ENCODE peak calls at places on chromosomes 5 and 9, in six cellular contexts. One of them, this sample, is unnamed.

GRCh38 chr9:33813712-33814641 is 3.0 kb upstream of the UBE2R2 start:
- DNase-seq in colonic mucosa: no peak
- DNase-seq in right lobe of liver: no peak
- DNase-seq in lung: no peak
- DNase-seq in upper lobe of left lung: no peak
- DNase-seq in cardiac fibroblast: peak; percentile 90
- DNase-seq in this sample: peak; percentile 55

GRCh38 chr5:151238303-151238741 is 14.4 kb upstream of the CCDC69 start:
- DNase-seq in colonic mucosa: no peak
- DNase-seq in right lobe of liver: no peak
- DNase-seq in lung: no peak
- DNase-seq in upper lobe of left lung: peak; percentile 54
- DNase-seq in cardiac fibroblast: no peak
- DNase-seq in this sample: no peak

GRCh38 chr5:107257885-107258520 is 412.7 kb downstream of the EFNA5 start:
- DNase-seq in colonic mucosa: no peak
- DNase-seq in right lobe of liver: no peak
- DNase-seq in lung: no peak
- DNase-seq in upper lobe of left lung: no peak
- DNase-seq in cardiac fibroblast: no peak
- DNase-seq in this sample: no peak

GRCh38 chr5:77172713-77173328 is 37.7 kb upstream of the PDE8B start:
- DNase-seq in colonic mucosa: no peak
- DNase-seq in right lobe of liver: no peak
- DNase-seq in lung: no peak
- DNase-seq in upper lobe of left lung: no peak
- DNase-seq in cardiac fibroblast: no peak
- DNase-seq in this sample: no peak

GRCh38 chr5:78574157-78574673 is 74.4 kb downstream of the LHFPL2 start:
- DNase-seq in colonic mucosa: no peak
- DNase-seq in right lobe of liver: peak; percentile 62
- DNase-seq in lung: no peak
- DNase-seq in upper lobe of left lung: no peak
- DNase-seq in cardiac fibroblast: peak; percentile 43
- DNase-seq in this sample: no peak

GRCh38 chr5:112109331-112109993 is 309.6 kb downstream of the EPB41L4A start:
- DNase-seq in colonic mucosa: peak; percentile 18
- DNase-seq in right lobe of liver: peak; percentile 67
- DNase-seq in lung: peak; percentile 83
- DNase-seq in upper lobe of left lung: no peak
- DNase-seq in cardiac fibroblast: peak; percentile 74
- DNase-seq in this sample: peak; percentile 61

GRCh38 chr5:35771321-35771720 is 85.4 kb upstream of the IL7R start:
- DNase-seq in colonic mucosa: no peak
- DNase-seq in right lobe of liver: no peak
- DNase-seq in lung: no peak
- DNase-seq in upper lobe of left lung: no peak
- DNase-seq in cardiac fibroblast: peak; percentile 90
- DNase-seq in this sample: no peak

GRCh38 chr5:150672237-150672883 is 11.3 kb downstream of the MYOZ3 start:
- DNase-seq in colonic mucosa: peak; percentile 52
- DNase-seq in right lobe of liver: peak; percentile 53
- DNase-seq in lung: no peak
- DNase-seq in upper lobe of left lung: peak; percentile 82
- DNase-seq in cardiac fibroblast: no peak
- DNase-seq in this sample: no peak

GRCh38 chr9:98215821-98216220 is 23.4 kb upstream of the CORO2A start:
- DNase-seq in colonic mucosa: no peak
- DNase-seq in right lobe of liver: no peak
- DNase-seq in lung: no peak
- DNase-seq in upper lobe of left lung: peak; percentile 29
- DNase-seq in cardiac fibroblast: peak; percentile 20
- DNase-seq in this sample: no peak

GRCh38 chr9:38306899-38307298 is 85.6 kb upstream of the ALDH1B1 start:
- DNase-seq in colonic mucosa: no peak
- DNase-seq in right lobe of liver: no peak
- DNase-seq in lung: no peak
- DNase-seq in upper lobe of left lung: no peak
- DNase-seq in cardiac fibroblast: no peak
- DNase-seq in this sample: no peak

DNA sequence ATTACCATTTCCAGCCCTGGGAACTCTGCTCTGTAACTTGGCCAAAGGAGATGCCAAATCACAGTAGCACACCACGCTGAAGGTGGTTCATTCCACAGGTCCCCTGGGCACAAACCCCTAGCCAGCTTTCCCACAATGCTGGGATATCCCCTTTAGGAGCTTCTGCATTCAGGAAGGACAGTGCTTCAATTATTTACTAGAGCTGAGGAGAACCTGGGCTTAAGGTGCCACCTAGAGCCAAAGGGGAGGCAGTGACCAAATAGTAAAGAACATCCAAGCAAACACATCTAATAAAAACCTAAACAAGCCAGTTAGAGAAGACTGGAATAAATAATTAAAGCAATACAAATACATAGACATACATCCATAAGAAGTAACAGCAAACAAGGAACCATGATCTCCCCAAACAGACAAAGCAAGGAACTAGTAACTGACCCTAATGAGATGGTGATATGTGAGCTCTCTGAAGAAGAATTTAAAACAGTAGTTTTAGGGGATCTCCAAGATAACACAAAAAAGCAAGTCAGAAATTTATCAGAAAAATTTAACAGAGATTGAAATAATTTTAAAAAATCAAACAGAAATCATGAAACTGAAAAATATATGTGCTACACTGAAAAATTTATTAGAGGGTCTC is 14.6 kb downstream of the KIF4B start:
- DNase-seq in colonic mucosa: no peak
- DNase-seq in right lobe of liver: no peak
- DNase-seq in lung: no peak
- DNase-seq in upper lobe of left lung: no peak
- DNase-seq in cardiac fibroblast: peak; percentile 25
- DNase-seq in this sample: no peak
- TF ChIP-seq CTCF in colonic mucosa: no peak
- TF ChIP-seq CTCF in right lobe of liver: peak; percentile 10
- TF ChIP-seq CTCF in lung: no peak
- TF ChIP-seq CTCF in upper lobe of left lung: no peak
- TF ChIP-seq CTCF in cardiac fibroblast: peak; percentile 12
- TF ChIP-seq CTCF in this sample: no peak

DNA sequence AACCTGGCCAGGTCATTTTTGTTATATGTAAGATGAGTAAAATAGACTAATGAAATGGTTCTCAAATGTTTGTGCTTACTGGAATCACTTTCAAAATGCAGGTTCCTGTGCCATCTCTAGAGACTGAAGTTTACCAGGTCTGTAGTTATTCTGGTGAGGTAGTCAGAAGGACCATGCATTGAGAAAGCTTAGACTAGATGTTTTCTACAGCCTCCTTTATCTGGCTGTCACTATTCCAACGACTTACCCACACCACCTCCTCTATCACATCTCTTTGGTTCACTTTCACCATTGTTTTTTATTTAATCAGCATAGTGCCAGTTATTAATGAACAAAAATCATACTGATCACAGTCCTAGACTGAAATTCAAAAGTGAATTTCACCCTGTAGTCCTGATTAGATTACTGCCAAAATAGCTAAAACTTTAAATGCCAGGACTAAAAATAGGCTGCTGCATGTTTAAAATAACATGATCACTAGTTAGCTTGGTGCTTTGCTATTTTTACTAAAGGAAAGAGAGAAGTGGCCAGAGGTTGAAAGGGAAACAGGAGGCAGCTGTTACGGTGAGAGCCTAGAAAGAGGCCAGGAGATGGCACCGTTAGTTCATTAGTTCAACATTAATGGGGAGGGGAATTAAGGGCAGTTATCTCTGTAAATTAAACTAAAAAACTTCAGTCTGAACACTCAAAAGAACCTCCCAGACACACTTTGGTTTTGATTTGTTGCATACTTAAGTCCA is 13.9 kb upstream of the FNIP1 start:
- DNase-seq in colonic mucosa: no peak
- DNase-seq in right lobe of liver: no peak
- DNase-seq in lung: no peak
- DNase-seq in upper lobe of left lung: no peak
- DNase-seq in cardiac fibroblast: peak; percentile 29
- DNase-seq in this sample: no peak
- TF ChIP-seq CTCF in colonic mucosa: no peak
- TF ChIP-seq CTCF in right lobe of liver: peak; percentile 36
- TF ChIP-seq CTCF in lung: no peak
- TF ChIP-seq CTCF in upper lobe of left lung: no peak
- TF ChIP-seq CTCF in cardiac fibroblast: peak; percentile 22
- TF ChIP-seq CTCF in this sample: peak; percentile 16

DNA sequence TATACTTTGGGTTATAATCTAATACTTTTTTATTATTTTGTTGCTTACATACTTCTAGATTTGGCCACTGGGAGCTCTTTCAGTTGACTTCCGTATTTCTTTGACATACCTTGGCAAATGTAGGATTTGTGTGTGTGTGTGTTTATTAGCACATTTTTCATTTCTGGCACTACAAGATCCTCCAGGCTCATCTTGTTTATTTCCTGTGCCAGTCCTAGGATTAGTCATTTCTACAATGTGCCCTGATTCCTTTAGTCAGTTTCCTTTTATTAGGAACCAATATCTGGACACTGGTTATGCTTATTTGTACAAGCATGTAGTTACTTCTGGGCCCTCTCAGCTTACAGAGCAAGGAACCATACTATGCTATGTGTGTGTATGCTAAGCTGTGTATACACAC is 135.1 kb upstream of the CDKN2B start:
- DNase-seq in colonic mucosa: no peak
- DNase-seq in right lobe of liver: no peak
- DNase-seq in lung: no peak
- DNase-seq in upper lobe of left lung: no peak
- DNase-seq in cardiac fibroblast: peak; percentile 17
- DNase-seq in this sample: no peak
- TF ChIP-seq CTCF in colonic mucosa: no peak
- TF ChIP-seq CTCF in right lobe of liver: no peak
- TF ChIP-seq CTCF in lung: no peak
- TF ChIP-seq CTCF in upper lobe of left lung: no peak
- TF ChIP-seq CTCF in cardiac fibroblast: no peak
- TF ChIP-seq CTCF in this sample: no peak

GRCh38 chr9:627571-627970 is 213.9 kb upstream of the DMRT1 start:
- DNase-seq in colonic mucosa: no peak
- DNase-seq in right lobe of liver: no peak
- DNase-seq in lung: no peak
- DNase-seq in upper lobe of left lung: no peak
- DNase-seq in cardiac fibroblast: no peak
- DNase-seq in this sample: no peak
- TF ChIP-seq CTCF in colonic mucosa: no peak
- TF ChIP-seq CTCF in right lobe of liver: no peak
- TF ChIP-seq CTCF in lung: no peak
- TF ChIP-seq CTCF in upper lobe of left lung: no peak
- TF ChIP-seq CTCF in cardiac fibroblast: no peak
- TF ChIP-seq CTCF in this sample: no peak

GRCh38 chr5:100502684-100503083 is 32.5 kb upstream of the FAM174A start:
- DNase-seq in colonic mucosa: no peak
- DNase-seq in right lobe of liver: no peak
- DNase-seq in lung: no peak
- DNase-seq in upper lobe of left lung: no peak
- DNase-seq in cardiac fibroblast: no peak
- DNase-seq in this sample: no peak

DNA sequence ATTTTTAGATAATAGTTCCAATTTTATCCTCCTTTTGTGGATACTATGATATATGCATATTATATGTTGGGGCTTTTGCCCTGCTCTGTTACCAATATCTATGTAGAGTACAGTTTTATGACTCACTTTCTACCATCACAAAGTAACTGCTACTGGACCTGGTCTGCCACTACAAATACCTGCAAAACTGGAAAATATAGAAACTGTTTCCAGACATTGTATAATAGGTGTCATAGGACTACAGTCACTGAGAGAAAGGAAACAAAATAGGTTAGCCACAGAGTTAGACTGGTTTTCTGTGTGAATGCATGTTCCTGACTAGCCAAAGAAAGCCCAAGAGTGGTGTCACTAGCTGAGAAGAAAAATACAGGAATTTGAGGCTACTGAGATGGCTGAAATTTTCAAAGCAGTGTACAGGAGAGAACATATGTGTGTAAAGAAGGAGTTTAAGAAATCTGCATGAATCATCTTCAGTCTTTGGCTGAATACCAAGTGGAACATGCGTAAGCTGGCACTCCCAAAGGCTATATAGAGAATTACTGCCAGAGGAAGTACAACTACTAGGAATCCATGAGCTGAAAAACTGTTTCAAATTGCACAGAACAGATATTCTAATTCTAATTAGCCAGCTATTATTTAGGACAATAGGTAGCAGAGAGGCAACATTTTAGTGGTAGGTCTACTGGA is 29.0 kb upstream of the FAM174A start:
- DNase-seq in colonic mucosa: no peak
- DNase-seq in right lobe of liver: no peak
- DNase-seq in lung: no peak
- DNase-seq in upper lobe of left lung: no peak
- DNase-seq in cardiac fibroblast: peak; percentile 95
- DNase-seq in this sample: no peak
- TF ChIP-seq CTCF in colonic mucosa: no peak
- TF ChIP-seq CTCF in right lobe of liver: no peak
- TF ChIP-seq CTCF in lung: no peak
- TF ChIP-seq CTCF in upper lobe of left lung: no peak
- TF ChIP-seq CTCF in cardiac fibroblast: peak; percentile 29
- TF ChIP-seq CTCF in this sample: no peak